ENCODE peak calls at places on chromosomes 16 and 17, in four cellular contexts. One of them, this sample, is unnamed.

GRCh38 chr16:87506423-87507350 is 13.9 kb upstream of the ZCCHC14 start:
- DNase-seq in foreskin fibroblast: no peak
- DNase-seq in keratinocyte: no peak
- DNase-seq in Peyer's patch: no peak
- DNase-seq in this sample: no peak

GRCh38 chr17:37092701-37093100 is 143.9 kb downstream of the AATF start:
- DNase-seq in foreskin fibroblast: no peak
- DNase-seq in Peyer's patch: no peak
- DNase-seq in keratinocyte: no peak
- DNase-seq in this sample: no peak

GRCh38 chr16:57795431-57795878 is 6.8 kb downstream of the KIFC3 start:
- DNase-seq in Peyer's patch: peak
- DNase-seq in foreskin fibroblast: peak
- DNase-seq in keratinocyte: no peak
- DNase-seq in this sample: peak

GRCh38 chr17:17151541-17151940 is 54.6 kb downstream of the PLD6 start:
- DNase-seq in Peyer's patch: no peak
- DNase-seq in keratinocyte: no peak
- DNase-seq in foreskin fibroblast: no peak
- DNase-seq in this sample: peak

GRCh38 chr16:66483689-66484452 is 56.8 kb downstream of the BEAN1 start:
- DNase-seq in keratinocyte: no peak
- DNase-seq in foreskin fibroblast: peak
- DNase-seq in Peyer's patch: peak
- DNase-seq in this sample: peak

GRCh38 chr16:3202903-3203539 is 15.0 kb downstream of the OR1F1 start:
- DNase-seq in keratinocyte: no peak
- DNase-seq in Peyer's patch: no peak
- DNase-seq in foreskin fibroblast: peak
- DNase-seq in this sample: peak

GRCh38 chr17:81423698-81424071 is 28.4 kb downstream of the BAHCC1 start:
- DNase-seq in Peyer's patch: no peak
- DNase-seq in foreskin fibroblast: no peak
- DNase-seq in keratinocyte: no peak
- DNase-seq in this sample: no peak

GRCh38 chr16:85648782-85649181 is 35.7 kb downstream of the GSE1 start:
- DNase-seq in keratinocyte: no peak
- DNase-seq in foreskin fibroblast: no peak
- DNase-seq in Peyer's patch: no peak
- DNase-seq in this sample: no peak

GRCh38 chr17:49616546-49617205 is 41.0 kb downstream of the NXPH3 start:
- DNase-seq in Peyer's patch: no peak
- DNase-seq in foreskin fibroblast: peak
- DNase-seq in keratinocyte: no peak
- DNase-seq in this sample: peak

DNA sequence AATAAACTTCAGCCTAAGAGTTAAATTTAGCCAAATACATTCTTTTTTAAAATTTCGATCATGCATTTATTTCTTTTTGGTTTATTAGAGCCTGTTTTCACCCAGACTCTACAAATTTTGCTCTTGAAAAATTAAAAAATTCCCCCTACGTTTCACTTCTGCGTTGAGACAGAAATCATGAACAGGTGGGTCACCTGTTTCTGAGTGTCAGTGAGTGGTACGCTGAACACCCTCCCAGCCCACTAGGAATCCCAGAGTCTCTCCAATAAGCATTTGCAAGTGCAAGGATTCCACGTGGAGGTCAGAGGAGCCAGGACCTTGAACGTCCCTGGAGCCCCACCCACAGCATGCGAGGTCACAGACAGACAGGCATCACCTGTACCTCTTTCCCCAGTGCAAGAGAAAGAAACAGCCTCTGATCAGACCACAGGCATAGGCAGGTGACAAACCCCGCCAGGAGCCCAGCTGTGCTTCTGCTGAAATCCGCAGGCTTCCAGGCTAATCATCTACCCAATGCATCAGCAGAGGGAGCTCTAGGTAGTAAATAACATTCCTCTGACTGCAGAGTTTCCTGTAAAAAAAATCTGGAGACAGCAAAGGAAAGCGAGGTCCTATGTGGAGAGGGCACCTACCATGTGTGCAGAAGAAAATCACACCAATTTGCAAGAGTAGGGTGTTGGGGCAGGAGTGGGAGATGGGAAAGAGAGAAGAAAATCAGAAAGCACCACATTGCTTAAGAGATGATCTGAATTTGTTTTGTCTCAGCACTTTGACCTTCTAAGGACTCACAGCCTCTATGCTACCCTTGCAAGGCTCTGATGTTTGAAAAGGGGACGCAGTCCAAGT is 5.9 kb upstream of the XYLT1 start:
- DNase-seq in foreskin fibroblast: peak
- DNase-seq in Peyer's patch: peak
- DNase-seq in keratinocyte: peak
- DNase-seq in this sample: peak
- TF ChIP-seq CTCF in foreskin fibroblast: peak
- TF ChIP-seq CTCF in Peyer's patch: peak
- TF ChIP-seq CTCF in keratinocyte: peak
- TF ChIP-seq CTCF in this sample: peak

GRCh38 chr16:74774223-74775139 is at the start of gene FA2H:
- DNase-seq in foreskin fibroblast: peak
- DNase-seq in keratinocyte: peak
- DNase-seq in Peyer's patch: peak
- DNase-seq in this sample: no peak
- H3K4me3 ChIP-seq in foreskin fibroblast: no peak
- H3K4me3 ChIP-seq in keratinocyte: peak
- H3K4me3 ChIP-seq in Peyer's patch: peak
- H3K4me3 ChIP-seq in this sample: no peak

DNA sequence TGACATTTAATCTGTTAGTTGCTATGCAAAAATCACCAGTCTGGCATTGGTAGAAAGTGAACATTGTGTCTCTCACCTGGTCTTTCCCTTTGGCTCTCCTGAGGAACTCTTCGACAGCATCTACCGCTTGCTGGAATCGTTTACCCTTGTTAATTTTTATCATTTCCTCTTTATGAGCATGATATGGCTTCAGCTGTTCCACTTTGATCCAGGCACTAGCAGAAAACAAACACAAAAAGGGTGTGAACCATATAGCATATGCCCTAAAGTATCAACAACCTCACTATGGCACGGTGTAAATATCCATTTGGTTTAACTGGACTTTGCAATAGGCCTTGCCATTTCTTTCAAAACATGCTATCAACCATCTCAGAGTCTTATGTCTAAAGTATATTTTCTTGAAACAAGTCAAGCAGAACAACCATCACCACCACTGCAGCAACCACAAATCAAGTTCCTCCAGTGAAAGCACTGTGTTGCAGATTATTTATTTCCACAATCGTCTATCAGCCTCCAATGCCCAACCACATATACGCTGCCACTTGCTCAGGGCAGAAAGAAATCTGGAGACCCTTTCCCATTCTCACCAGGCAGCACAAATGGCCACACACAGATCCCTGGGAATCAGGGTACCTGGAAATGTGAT is 14.3 kb downstream of the GLYR1 start:
- DNase-seq in keratinocyte: no peak
- DNase-seq in Peyer's patch: no peak
- DNase-seq in foreskin fibroblast: no peak
- DNase-seq in this sample: no peak
- TF ChIP-seq CTCF in keratinocyte: no peak
- TF ChIP-seq CTCF in Peyer's patch: no peak
- TF ChIP-seq CTCF in foreskin fibroblast: no peak
- TF ChIP-seq CTCF in this sample: no peak

GRCh38 chr17:76272541-76273434 is 7.6 kb downstream of the UBALD2 start:
- DNase-seq in keratinocyte: no peak
- DNase-seq in Peyer's patch: no peak
- DNase-seq in foreskin fibroblast: peak
- DNase-seq in this sample: no peak

GRCh38 chr17:76268991-76269981 is 4.1 kb downstream of the UBALD2 start:
- DNase-seq in Peyer's patch: no peak
- DNase-seq in keratinocyte: no peak
- DNase-seq in foreskin fibroblast: no peak
- DNase-seq in this sample: no peak

GRCh38 chr17:76271669-76272540 is 6.8 kb downstream of the UBALD2 start:
- DNase-seq in keratinocyte: no peak
- DNase-seq in foreskin fibroblast: peak
- DNase-seq in Peyer's patch: no peak
- DNase-seq in this sample: no peak

GRCh38 chr17:76270127-76270592 is 5.0 kb downstream of the UBALD2 start:
- DNase-seq in Peyer's patch: no peak
- DNase-seq in foreskin fibroblast: no peak
- DNase-seq in keratinocyte: no peak
- DNase-seq in this sample: no peak

GRCh38 chr17:76270770-76271668 is 5.9 kb downstream of the UBALD2 start:
- DNase-seq in keratinocyte: no peak
- DNase-seq in Peyer's patch: peak
- DNase-seq in foreskin fibroblast: peak
- DNase-seq in this sample: no peak
- H3K4me3 ChIP-seq in keratinocyte: no peak
- H3K4me3 ChIP-seq in Peyer's patch: peak
- H3K4me3 ChIP-seq in foreskin fibroblast: no peak
- H3K4me3 ChIP-seq in this sample: no peak

GRCh38 chr17:7436556-7437368 is 1.5 kb downstream of the TMEM102 start:
- DNase-seq in Peyer's patch: peak
- DNase-seq in keratinocyte: no peak
- DNase-seq in foreskin fibroblast: peak
- DNase-seq in this sample: peak
- TF ChIP-seq CTCF in Peyer's patch: peak
- TF ChIP-seq CTCF in keratinocyte: peak
- TF ChIP-seq CTCF in foreskin fibroblast: peak
- TF ChIP-seq CTCF in this sample: no peak

DNA sequence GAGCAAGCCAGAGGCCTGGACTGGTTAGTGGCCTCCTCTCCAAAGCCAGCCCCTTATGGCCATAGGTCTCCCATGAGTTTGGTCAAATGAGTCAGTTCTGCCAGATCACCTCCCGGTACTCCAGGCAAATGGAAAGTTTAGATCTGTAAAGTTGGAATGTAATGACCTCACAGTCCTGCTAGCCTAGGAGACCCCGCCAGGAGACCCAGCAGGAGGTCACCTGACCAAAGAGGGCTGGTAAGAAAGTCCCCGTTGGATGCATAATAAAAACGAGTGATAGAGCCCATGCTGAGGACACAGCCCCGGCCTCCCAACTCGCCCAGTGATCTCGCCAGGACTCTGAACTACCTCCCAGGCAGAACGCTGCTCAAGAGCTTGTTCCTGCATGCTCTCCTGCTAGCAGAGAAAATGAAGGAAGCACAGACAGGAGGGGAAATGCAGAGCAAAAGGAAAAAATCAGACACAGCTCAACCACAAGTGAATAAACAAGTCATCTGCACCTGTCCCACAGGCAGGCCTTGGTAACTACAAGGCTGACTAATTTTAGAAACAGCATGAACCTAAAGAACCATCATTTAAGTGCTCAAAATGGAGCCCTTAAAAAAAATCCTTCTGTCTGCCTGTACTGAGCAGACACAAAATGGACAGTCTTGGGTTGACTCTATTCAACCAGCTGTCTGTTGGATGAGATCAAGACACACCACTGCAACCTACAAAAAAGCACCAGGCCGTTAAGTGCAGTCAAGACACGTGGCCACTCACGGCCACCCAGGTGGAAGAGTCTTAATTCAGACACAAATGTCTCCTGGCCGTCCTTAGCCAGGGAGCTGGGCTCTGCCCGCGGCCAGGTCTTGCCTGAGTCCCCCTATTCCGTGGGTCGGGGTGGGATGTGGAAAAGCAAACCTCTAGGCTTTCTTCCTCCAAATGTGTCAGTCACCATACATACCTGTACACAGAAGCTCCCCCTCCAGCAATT is 9.2 kb downstream of the CDIP1 start:
- DNase-seq in foreskin fibroblast: peak
- DNase-seq in Peyer's patch: no peak
- DNase-seq in keratinocyte: no peak
- DNase-seq in this sample: peak
- H3K4me3 ChIP-seq in foreskin fibroblast: no peak
- H3K4me3 ChIP-seq in Peyer's patch: no peak
- H3K4me3 ChIP-seq in keratinocyte: no peak
- H3K4me3 ChIP-seq in this sample: no peak

This sample was measured in fibroblast of mammary gland.